ENCODE peak calls at places on chromosomes 2 and 18, in five cellular contexts. Z is NAMALWA; Y is SW 1271; J is activated CD4-positive, alpha-beta T cell treated with anti-CD3 and anti-CD28 coated beads, Interleukin-2, amount 50 U/mL, for 4 hours; L is activated naive CD8-positive, alpha-beta T cell treated with anti-CD3 and anti-CD28 coated beads, Interleukin-2, amount 10 ng/mL, durations not matched to agents 7 days and 5 days. W is an unnamed sample.

GRCh38 chr2:66930499-66931165 is 466.5 kb upstream of the ETAA1 start:
- DNase-seq in Z (no peak), Y (no peak), J (no peak), L (no peak), W (no peak)

GRCh38 chr2:70607121-70607551 is 53.5 kb upstream of the TGFA start:
- DNase-seq in Z (no peak), Y (no peak), J (no peak), L (no peak), W (no peak)

GRCh38 chr2:219803294-219803693 is 175.9 kb downstream of the SLC4A3 start:
- DNase-seq in Z (no peak), Y (no peak), J (no peak), L (no peak), W (no peak)

GRCh38 chr2:237026981-237027711 is 58.5 kb upstream of the COPS8 start:
- DNase-seq in Z (peak), Y (no peak), J (peak), L (peak), W (peak)

GRCh38 chr18:9827856-9828793 is 57.6 kb upstream of the TXNDC2 start:
- DNase-seq in Z (no peak), Y (peak), J (no peak), L (no peak), W (no peak)

GRCh38 chr2:220469201-220469600 is 841.8 kb downstream of the SLC4A3 start:
- DNase-seq in Z (no peak), Y (no peak), J (no peak), L (no peak), W (no peak)

GRCh38 chr2:120559401-120559800 is 176.3 kb upstream of the GLI2 start:
- DNase-seq in Z (no peak), Y (no peak), J (no peak), L (no peak), W (no peak)

GRCh38 chr2:39516347-39517101 is 79.4 kb upstream of the MAP4K3 start:
- DNase-seq in Z (no peak), Y (no peak), J (no peak), L (no peak), W (no peak)

GRCh38 chr2:133092571-133092970 is 422.6 kb upstream of the LYPD1 start:
- DNase-seq in Z (no peak), Y (no peak), J (no peak), L (no peak), W (no peak)

GRCh38 chr2:127121776-127122176 is 14.8 kb upstream of the BIN1 start:
- DNase-seq in Z (no peak), Y (no peak), J (no peak), L (no peak), W (peak)

W was measured in activated effector memory CD4-positive, alpha-beta T cell treated with anti-CD3 and anti-CD28 coated beads, Interleukin-2, amount 50 U/mL, for 16 hours.